ENCODE peak calls at places on chromosomes 6 and 20, in nine cellular contexts. One of them, this sample, is unnamed.

GRCh38 chr6:157443066-157443800 is 62.2 kb downstream of the ZDHHC14 start:
- DNase-seq in cardiac muscle cell: no peak
- DNase-seq in IMR-90: peak; percentile 81
- DNase-seq in tibial nerve: no peak
- DNase-seq in neural progenitor cell: no peak
- DNase-seq in CD8-positive, alpha-beta T cell: no peak
- DNase-seq in A549: no peak
- DNase-seq in tibial artery: no peak
- DNase-seq in colonic mucosa: no peak
- DNase-seq in this sample: no peak

GRCh38 chr6:34457747-34458462 is 8.0 kb upstream of the PACSIN1 start:
- DNase-seq in IMR-90: no peak
- DNase-seq in cardiac muscle cell: peak; percentile 49
- DNase-seq in A549: no peak
- DNase-seq in tibial artery: no peak
- DNase-seq in CD8-positive, alpha-beta T cell: no peak
- DNase-seq in colonic mucosa: no peak
- DNase-seq in tibial nerve: no peak
- DNase-seq in neural progenitor cell: no peak
- DNase-seq in this sample: no peak

GRCh38 chr6:131368077-131368911 is 204.7 kb upstream of the ARG1 start:
- DNase-seq in colonic mucosa: peak; percentile 80
- DNase-seq in neural progenitor cell: peak; percentile 32
- DNase-seq in tibial nerve: peak; percentile 11
- DNase-seq in CD8-positive, alpha-beta T cell: no peak
- DNase-seq in A549: no peak
- DNase-seq in cardiac muscle cell: no peak
- DNase-seq in tibial artery: peak; percentile 72
- DNase-seq in IMR-90: no peak
- DNase-seq in this sample: no peak

GRCh38 chr6:69976591-69977090 is 110.3 kb downstream of the COL19A1 start:
- DNase-seq in A549: no peak
- DNase-seq in cardiac muscle cell: no peak
- DNase-seq in tibial artery: no peak
- DNase-seq in CD8-positive, alpha-beta T cell: no peak
- DNase-seq in colonic mucosa: no peak
- DNase-seq in IMR-90: no peak
- DNase-seq in tibial nerve: no peak
- DNase-seq in neural progenitor cell: no peak
- DNase-seq in this sample: no peak

GRCh38 chr6:44064089-44064947 is 62.9 kb downstream of the MRPL14 start:
- DNase-seq in IMR-90: peak; percentile 100
- DNase-seq in colonic mucosa: no peak
- DNase-seq in CD8-positive, alpha-beta T cell: no peak
- DNase-seq in cardiac muscle cell: no peak
- DNase-seq in neural progenitor cell: peak; percentile 31
- DNase-seq in A549: peak; percentile 69
- DNase-seq in tibial nerve: peak; percentile 70
- DNase-seq in tibial artery: peak; percentile 80
- DNase-seq in this sample: peak; percentile 86

GRCh38 chr20:20439602-20440001 is 71.7 kb downstream of the INSM1 start:
- DNase-seq in cardiac muscle cell: no peak
- DNase-seq in CD8-positive, alpha-beta T cell: no peak
- DNase-seq in colonic mucosa: no peak
- DNase-seq in IMR-90: no peak
- DNase-seq in tibial nerve: no peak
- DNase-seq in A549: no peak
- DNase-seq in tibial artery: no peak
- DNase-seq in neural progenitor cell: no peak
- DNase-seq in this sample: no peak

GRCh38 chr6:18492957-18493356 is 105.8 kb downstream of the RNF144B start:
- DNase-seq in tibial nerve: no peak
- DNase-seq in tibial artery: no peak
- DNase-seq in CD8-positive, alpha-beta T cell: no peak
- DNase-seq in neural progenitor cell: no peak
- DNase-seq in A549: no peak
- DNase-seq in colonic mucosa: no peak
- DNase-seq in cardiac muscle cell: no peak
- DNase-seq in IMR-90: no peak
- DNase-seq in this sample: no peak

GRCh38 chr6:125251516-125252229 is 50.1 kb downstream of the HDDC2 start:
- DNase-seq in A549: no peak
- DNase-seq in cardiac muscle cell: peak; percentile 22
- DNase-seq in tibial artery: no peak
- DNase-seq in tibial nerve: no peak
- DNase-seq in neural progenitor cell: peak; percentile 36
- DNase-seq in colonic mucosa: no peak
- DNase-seq in CD8-positive, alpha-beta T cell: no peak
- DNase-seq in IMR-90: no peak
- DNase-seq in this sample: no peak

GRCh38 chr6:42088101-42088591 is 37.8 kb downstream of the TAF8 start:
- DNase-seq in CD8-positive, alpha-beta T cell: no peak
- DNase-seq in tibial nerve: no peak
- DNase-seq in A549: peak; percentile 18
- DNase-seq in tibial artery: no peak
- DNase-seq in colonic mucosa: no peak
- DNase-seq in cardiac muscle cell: no peak
- DNase-seq in IMR-90: peak; percentile 54
- DNase-seq in neural progenitor cell: no peak
- DNase-seq in this sample: no peak

GRCh38 chr6:99181174-99181573 is 168.3 kb downstream of the FAXC start:
- DNase-seq in A549: no peak
- DNase-seq in cardiac muscle cell: no peak
- DNase-seq in CD8-positive, alpha-beta T cell: no peak
- DNase-seq in IMR-90: no peak
- DNase-seq in colonic mucosa: no peak
- DNase-seq in neural progenitor cell: no peak
- DNase-seq in tibial nerve: no peak
- DNase-seq in tibial artery: no peak
- DNase-seq in this sample: no peak

GRCh38 chr6:55955684-55956083 is 80.3 kb upstream of the BMP5 start:
- DNase-seq in tibial nerve: no peak
- DNase-seq in IMR-90: no peak
- DNase-seq in colonic mucosa: no peak
- DNase-seq in neural progenitor cell: no peak
- DNase-seq in CD8-positive, alpha-beta T cell: no peak
- DNase-seq in tibial artery: no peak
- DNase-seq in A549: no peak
- DNase-seq in cardiac muscle cell: no peak
- DNase-seq in this sample: no peak

GRCh38 chr6:39166918-39167301 is 51.9 kb upstream of the SAYSD1 start:
- DNase-seq in tibial nerve: no peak
- DNase-seq in IMR-90: no peak
- DNase-seq in cardiac muscle cell: no peak
- DNase-seq in A549: no peak
- DNase-seq in CD8-positive, alpha-beta T cell: no peak
- DNase-seq in neural progenitor cell: no peak
- DNase-seq in tibial artery: peak; percentile 43
- DNase-seq in colonic mucosa: no peak
- DNase-seq in this sample: no peak

GRCh38 chr20:61117725-61118124 is 134.3 kb upstream of the CDH4 start:
- DNase-seq in tibial artery: no peak
- DNase-seq in colonic mucosa: no peak
- DNase-seq in A549: peak; percentile 93
- DNase-seq in cardiac muscle cell: no peak
- DNase-seq in neural progenitor cell: no peak
- DNase-seq in IMR-90: peak; percentile 80
- DNase-seq in CD8-positive, alpha-beta T cell: no peak
- DNase-seq in tibial nerve: no peak
- DNase-seq in this sample: no peak

GRCh38 chr6:1439349-1439748 is 50.0 kb downstream of the FOXF2 start:
- DNase-seq in A549: no peak
- DNase-seq in tibial artery: no peak
- DNase-seq in tibial nerve: no peak
- DNase-seq in colonic mucosa: no peak
- DNase-seq in CD8-positive, alpha-beta T cell: no peak
- DNase-seq in IMR-90: no peak
- DNase-seq in neural progenitor cell: no peak
- DNase-seq in cardiac muscle cell: no peak
- DNase-seq in this sample: no peak

GRCh38 chr6:107448776-107449175 is 10.6 kb downstream of the PDSS2 start:
- DNase-seq in neural progenitor cell: no peak
- DNase-seq in tibial artery: no peak
- DNase-seq in colonic mucosa: no peak
- DNase-seq in cardiac muscle cell: no peak
- DNase-seq in A549: no peak
- DNase-seq in IMR-90: no peak
- DNase-seq in CD8-positive, alpha-beta T cell: no peak
- DNase-seq in tibial nerve: no peak
- DNase-seq in this sample: no peak

GRCh38 chr6:159608961-159609673 is 83.9 kb downstream of the SOD2 start:
- DNase-seq in tibial artery: no peak
- DNase-seq in CD8-positive, alpha-beta T cell: no peak
- DNase-seq in neural progenitor cell: peak; percentile 52
- DNase-seq in IMR-90: peak; percentile 28
- DNase-seq in colonic mucosa: no peak
- DNase-seq in cardiac muscle cell: no peak
- DNase-seq in tibial nerve: no peak
- DNase-seq in A549: peak; percentile 8
- DNase-seq in this sample: no peak

GRCh38 chr20:8527998-8528397 is 395.9 kb downstream of the PLCB1 start:
- DNase-seq in A549: no peak
- DNase-seq in CD8-positive, alpha-beta T cell: no peak
- DNase-seq in neural progenitor cell: no peak
- DNase-seq in colonic mucosa: no peak
- DNase-seq in IMR-90: peak; percentile 95
- DNase-seq in tibial artery: no peak
- DNase-seq in cardiac muscle cell: no peak
- DNase-seq in tibial nerve: no peak
- DNase-seq in this sample: no peak
- H3K27ac ChIP-seq in A549: no peak overlapping the region
- H3K27ac ChIP-seq in CD8-positive, alpha-beta T cell: no peak overlapping the region
- H3K27ac ChIP-seq in neural progenitor cell: no peak overlapping the region
- H3K27ac ChIP-seq in colonic mucosa: no peak overlapping the region
- H3K27ac ChIP-seq in IMR-90: no peak overlapping the region
- H3K27ac ChIP-seq in tibial artery: no peak overlapping the region
- H3K27ac ChIP-seq in cardiac muscle cell: no peak overlapping the region
- H3K27ac ChIP-seq in tibial nerve: no peak overlapping the region
- H3K27ac ChIP-seq in this sample: no peak overlapping the region

DNA sequence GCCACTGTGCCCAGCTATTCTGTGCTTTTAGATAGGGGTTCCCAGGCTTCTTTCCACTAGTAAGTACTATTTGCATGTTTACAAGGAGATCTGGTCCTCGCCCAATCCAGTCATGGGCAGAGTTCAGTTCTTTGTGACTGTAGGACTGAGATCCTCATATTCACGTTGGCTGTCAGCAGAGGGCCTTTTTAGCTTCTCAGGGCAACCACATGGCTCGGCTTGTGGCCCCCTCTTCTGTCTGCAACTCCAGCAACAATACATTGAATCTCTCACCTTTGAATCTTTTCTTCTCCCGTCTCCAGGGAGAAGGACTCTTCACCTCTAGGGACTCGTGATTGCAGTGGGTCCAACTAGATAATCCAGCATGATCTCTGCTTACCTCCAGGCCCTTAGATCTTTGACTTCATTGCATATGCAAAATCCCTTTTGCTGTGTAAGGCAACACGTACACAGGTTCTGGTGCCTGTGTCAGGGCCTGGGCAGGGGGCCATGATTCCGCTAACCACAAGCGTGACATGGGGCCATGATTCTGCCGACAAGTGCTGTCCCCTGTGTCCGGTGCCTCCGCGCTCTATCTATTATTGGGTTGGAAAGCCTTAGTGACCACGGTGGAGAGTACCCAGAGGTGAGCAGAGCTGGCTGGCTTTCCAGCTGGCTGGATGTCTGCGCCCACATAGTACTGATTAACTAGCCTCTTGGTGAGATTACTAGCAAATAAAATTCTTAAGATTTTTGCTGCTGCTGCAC is 5.1 kb downstream of the CCR6 start:
- DNase-seq in IMR-90: no peak
- DNase-seq in neural progenitor cell: no peak
- DNase-seq in CD8-positive, alpha-beta T cell: no peak
- DNase-seq in A549: no peak
- DNase-seq in tibial artery: no peak
- DNase-seq in colonic mucosa: no peak
- DNase-seq in cardiac muscle cell: no peak
- DNase-seq in tibial nerve: no peak
- DNase-seq in this sample: no peak
- H3K4me3 ChIP-seq in IMR-90: no peak overlapping the region
- H3K4me3 ChIP-seq in neural progenitor cell: no peak overlapping the region
- H3K4me3 ChIP-seq in CD8-positive, alpha-beta T cell: no peak overlapping the region
- H3K4me3 ChIP-seq in A549: no peak overlapping the region
- H3K4me3 ChIP-seq in tibial artery: no peak overlapping the region
- H3K4me3 ChIP-seq in colonic mucosa: no peak overlapping the region
- H3K4me3 ChIP-seq in cardiac muscle cell: no peak overlapping the region
- H3K4me3 ChIP-seq in tibial nerve: no peak overlapping the region
- H3K4me3 ChIP-seq in this sample: no peak overlapping the region

GRCh38 chr20:33825340-33826269 is 14.5 kb downstream of the CHMP4B start:
- DNase-seq in tibial nerve: no peak
- DNase-seq in tibial artery: no peak
- DNase-seq in CD8-positive, alpha-beta T cell: no peak
- DNase-seq in colonic mucosa: peak; percentile 43
- DNase-seq in cardiac muscle cell: no peak
- DNase-seq in IMR-90: no peak
- DNase-seq in neural progenitor cell: no peak
- DNase-seq in A549: no peak
- DNase-seq in this sample: no peak
- H3K27ac ChIP-seq in tibial nerve: no peak overlapping the region
- H3K27ac ChIP-seq in tibial artery: peak overlapping the region; percentile 76
- H3K27ac ChIP-seq in CD8-positive, alpha-beta T cell: no peak overlapping the region
- H3K27ac ChIP-seq in colonic mucosa: peak overlapping the region; percentile 31
- H3K27ac ChIP-seq in cardiac muscle cell: peak overlapping the region; percentile 58
- H3K27ac ChIP-seq in IMR-90: no peak overlapping the region
- H3K27ac ChIP-seq in neural progenitor cell: no peak overlapping the region
- H3K27ac ChIP-seq in A549: no peak overlapping the region
- H3K27ac ChIP-seq in this sample: peak overlapping the region; percentile 68

GRCh38 chr20:49896204-49896603 is 19.1 kb downstream of the SPATA2 start:
- DNase-seq in tibial nerve: no peak
- DNase-seq in neural progenitor cell: no peak
- DNase-seq in cardiac muscle cell: no peak
- DNase-seq in tibial artery: peak; percentile 29
- DNase-seq in CD8-positive, alpha-beta T cell: no peak
- DNase-seq in colonic mucosa: no peak
- DNase-seq in A549: no peak
- DNase-seq in IMR-90: no peak
- DNase-seq in this sample: no peak

GRCh38 chr20:49892260-49893216 is 22.8 kb downstream of the SPATA2 start:
- DNase-seq in colonic mucosa: no peak
- DNase-seq in IMR-90: no peak
- DNase-seq in cardiac muscle cell: peak; percentile 51
- DNase-seq in tibial nerve: no peak
- DNase-seq in tibial artery: peak; percentile 60
- DNase-seq in A549: no peak
- DNase-seq in CD8-positive, alpha-beta T cell: no peak
- DNase-seq in neural progenitor cell: no peak
- DNase-seq in this sample: no peak

GRCh38 chr20:49893242-49894072 is 21.9 kb downstream of the SPATA2 start:
- DNase-seq in colonic mucosa: no peak
- DNase-seq in neural progenitor cell: no peak
- DNase-seq in CD8-positive, alpha-beta T cell: no peak
- DNase-seq in tibial nerve: no peak
- DNase-seq in IMR-90: peak; percentile 14
- DNase-seq in cardiac muscle cell: no peak
- DNase-seq in A549: no peak
- DNase-seq in tibial artery: peak; percentile 58
- DNase-seq in this sample: no peak

GRCh38 chr20:49891486-49891885 is 23.8 kb downstream of the SPATA2 start:
- DNase-seq in CD8-positive, alpha-beta T cell: no peak
- DNase-seq in neural progenitor cell: no peak
- DNase-seq in colonic mucosa: no peak
- DNase-seq in tibial artery: peak; percentile 60
- DNase-seq in tibial nerve: no peak
- DNase-seq in A549: no peak
- DNase-seq in cardiac muscle cell: no peak
- DNase-seq in IMR-90: no peak
- DNase-seq in this sample: peak; percentile 62

GRCh38 chr20:49894073-49894470 is 21.3 kb downstream of the SPATA2 start:
- DNase-seq in neural progenitor cell: no peak
- DNase-seq in tibial nerve: no peak
- DNase-seq in colonic mucosa: no peak
- DNase-seq in IMR-90: no peak
- DNase-seq in CD8-positive, alpha-beta T cell: no peak
- DNase-seq in tibial artery: peak; percentile 47
- DNase-seq in cardiac muscle cell: no peak
- DNase-seq in A549: no peak
- DNase-seq in this sample: no peak
- H3K4me3 ChIP-seq in neural progenitor cell: no peak overlapping the region
- H3K4me3 ChIP-seq in tibial nerve: no peak overlapping the region
- H3K4me3 ChIP-seq in colonic mucosa: no peak overlapping the region
- H3K4me3 ChIP-seq in IMR-90: no peak overlapping the region
- H3K4me3 ChIP-seq in CD8-positive, alpha-beta T cell: no peak overlapping the region
- H3K4me3 ChIP-seq in tibial artery: no peak overlapping the region
- H3K4me3 ChIP-seq in cardiac muscle cell: no peak overlapping the region
- H3K4me3 ChIP-seq in A549: no peak overlapping the region
- H3K4me3 ChIP-seq in this sample: peak overlapping the region; percentile 37

This sample was measured in coronary artery.